ENCODE peak calls at places on chromosomes 7 and 10, in seven cellular contexts. M is spleen, L is transverse colon, C is right lobe of liver, J is body of pancreas, V is breast epithelium, Z is testis. H is an unnamed sample. For H3K4me1, the result is how much of the 10 kb centered on the place peaks cover.

GRCh38 chr7:135508853-135509588 is 881 bp downstream of the CNOT4 start:
- DNase-seq in M (no peak), L (peak), C (no peak), J (peak), V (no peak), Z (peak), H (no peak)

GRCh38 chr7:150976529-150977381 is 1.4 kb downstream of the KCNH2 start:
- DNase-seq in M (no peak), L (no peak), C (no peak), J (no peak), V (no peak), Z (peak), H (peak)

GRCh38 chr10:51397695-51398094 is 301.7 kb downstream of the CSTF2T start:
- DNase-seq in M (no peak), L (peak), C (peak), J (peak), V (peak), Z (no peak), H (peak)

GRCh38 chr7:29194594-29195417 is at the start of gene CHN2:
- DNase-seq in M (peak), L (peak), C (peak), J (peak), V (peak), Z (peak), H (peak)

GRCh38 chr7:40493609-40494041 is 358.8 kb downstream of the SUGCT start:
- DNase-seq in M (no peak), L (no peak), C (no peak), J (no peak), V (no peak), Z (no peak), H (no peak)

GRCh38 chr10:34955391-34955790 is 134.8 kb downstream of the CUL2 start:
- DNase-seq in M (no peak), L (no peak), C (no peak), J (no peak), V (no peak), Z (no peak), H (no peak)

GRCh38 chr7:101912711-101913110 is 95.3 kb downstream of the CUX1 start:
- DNase-seq in M (peak), L (no peak), C (no peak), J (no peak), V (no peak), Z (no peak), H (peak)

GRCh38 chr10:59905066-59905734 is 1.2 kb downstream of the CCDC6 start:
- DNase-seq in M (peak), L (peak), C (peak), J (peak), V (peak), Z (peak), H (peak)

GRCh38 chr10:30803901-30804322 is 174.4 kb upstream of the LYZL2 start:
- DNase-seq in M (peak), L (no peak), C (no peak), J (peak), V (no peak), Z (peak), H (peak)

GRCh38 chr7:21104124-21104500 is 317.4 kb upstream of the SP8 start:
- DNase-seq in M (no peak), L (peak), C (no peak), J (no peak), V (no peak), Z (no peak), H (no peak)

GRCh38 chr10:89555688-89556445 is 20.5 kb upstream of the SLC16A12 start:
- DNase-seq in M (no peak), L (no peak), C (no peak), J (no peak), V (no peak), Z (no peak), H (no peak)

GRCh38 chr7:19117081-19117869 is at the start of gene TWIST1:
- DNase-seq in M (peak), L (no peak), C (peak), J (no peak), V (no peak), Z (peak), H (peak)

GRCh38 chr7:38660427-38661099 is 29.4 kb upstream of the AMPH start:
- DNase-seq in M (peak), L (peak), C (no peak), J (no peak), V (no peak), Z (peak), H (no peak)

GRCh38 chr7:47045592-47045991 is 536.3 kb downstream of the TNS3 start:
- DNase-seq in M (no peak), L (no peak), C (no peak), J (no peak), V (no peak), Z (no peak), H (no peak)

GRCh38 chr10:123796736-123797135 is 94.9 kb downstream of the CPXM2 start:
- DNase-seq in M (no peak), L (no peak), C (no peak), J (no peak), V (no peak), Z (no peak), H (no peak)

GRCh38 chr7:1873070-1873405 is 203.0 kb downstream of the ELFN1 start:
- DNase-seq in M (no peak), L (no peak), C (no peak), J (no peak), V (no peak), Z (no peak), H (no peak)

GRCh38 chr10:12097791-12098190 is 29.0 kb downstream of the DHTKD1 start:
- DNase-seq in M (no peak), L (peak), C (no peak), J (no peak), V (no peak), Z (no peak), H (no peak)

GRCh38 chr10:21724695-21725371 is 190.8 kb downstream of the MLLT10 start:
- DNase-seq in M (no peak), L (peak), C (peak), J (peak), V (peak), Z (peak), H (peak)

GRCh38 chr7:69173341-69173740 is 424.9 kb upstream of the AUTS2 start:
- DNase-seq in M (no peak), L (no peak), C (no peak), J (no peak), V (no peak), Z (no peak), H (no peak)

GRCh38 chr7:67890316-67890715 is 893.7 kb downstream of the TYW1 start:
- DNase-seq in M (no peak), L (no peak), C (no peak), J (no peak), V (no peak), Z (no peak), H (no peak)

GRCh38 chr7:28180364-28181147 is at the start of gene JAZF1:
- DNase-seq in M (peak), L (peak), C (peak), J (peak), V (peak), Z (peak), H (peak)

GRCh38 chr7:99392659-99393362 is 15.6 kb downstream of the PDAP1 start:
- DNase-seq in M (peak), L (peak), C (peak), J (peak), V (peak), Z (peak), H (peak)

GRCh38 chr7:51224811-51225581 is 91.6 kb downstream of the COBL start:
- DNase-seq in M (no peak), L (peak), C (peak), J (peak), V (no peak), Z (no peak), H (no peak)

GRCh38 chr10:34434119-34434594 is 380.9 kb downstream of the PARD3 start:
- DNase-seq in M (no peak), L (no peak), C (no peak), J (no peak), V (no peak), Z (no peak), H (peak)

GRCh38 chr7:3455826-3456444 is 154.9 kb downstream of the SDK1 start:
- DNase-seq in M (no peak), L (no peak), C (no peak), J (no peak), V (no peak), Z (no peak), H (no peak)

GRCh38 chr10:72525277-72525676 is 100.6 kb downstream of the MICU1 start:
- DNase-seq in M (no peak), L (no peak), C (no peak), J (no peak), V (no peak), Z (no peak), H (no peak)

GRCh38 chr7:24833548-24833947 is 76.3 kb upstream of the GSDME start:
- DNase-seq in M (no peak), L (no peak), C (no peak), J (no peak), V (no peak), Z (no peak), H (no peak)

GRCh38 chr10:29377333-29377961 is 88.6 kb downstream of the LYZL1 start:
- DNase-seq in M (no peak), L (no peak), C (no peak), J (no peak), V (no peak), Z (no peak), H (no peak)

GRCh38 chr7:106128846-106129245 is 16.7 kb upstream of the SYPL1 start:
- DNase-seq in M (no peak), L (no peak), C (no peak), J (no peak), V (no peak), Z (no peak), H (no peak)

GRCh38 chr7:36153571-36154097 is 580 bp downstream of the EEPD1 start:
- DNase-seq in M (peak), L (no peak), C (peak), J (peak), V (no peak), Z (peak), H (no peak)

GRCh38 chr7:101690061-101690460 is 61.0 kb upstream of the MYL10 start:
- DNase-seq in M (no peak), L (peak), C (no peak), J (no peak), V (no peak), Z (no peak), H (no peak)

GRCh38 chr7:157406971-157407370 is 70.2 kb downstream of the DNAJB6 start:
- DNase-seq in M (no peak), L (no peak), C (no peak), J (no peak), V (no peak), Z (no peak), H (no peak)

GRCh38 chr7:148914208-148914777 is 30.2 kb upstream of the EZH2 start:
- DNase-seq in M (no peak), L (no peak), C (no peak), J (no peak), V (no peak), Z (no peak), H (no peak)

GRCh38 chr10:8183241-8183704 is 128.8 kb downstream of the GATA3 start:
- DNase-seq in M (no peak), L (no peak), C (no peak), J (no peak), V (no peak), Z (no peak), H (no peak)

GRCh38 chr7:128164955-128165670 is 76.0 kb upstream of the LEP start:
- DNase-seq in M (no peak), L (no peak), C (no peak), J (no peak), V (no peak), Z (no peak), H (no peak)

GRCh38 chr7:144403102-144403501 is 391 bp downstream of the NOBOX start:
- DNase-seq in M (no peak), L (no peak), C (no peak), J (no peak), V (no peak), Z (no peak), H (no peak)

GRCh38 chr7:30990316-30991029 is 26.7 kb downstream of the GHRHR start:
- DNase-seq in M (no peak), L (no peak), C (no peak), J (no peak), V (no peak), Z (no peak), H (no peak)

GRCh38 chr10:120423350-120424197 is 33.5 kb upstream of the PLPP4 start:
- DNase-seq in M (no peak), L (peak), C (peak), J (peak), V (no peak), Z (peak), H (no peak)

GRCh38 chr10:15719899-15720634 is at the start of gene ITGA8:
- DNase-seq in M (peak), L (peak), C (peak), J (no peak), V (no peak), Z (peak), H (peak)

DNA sequence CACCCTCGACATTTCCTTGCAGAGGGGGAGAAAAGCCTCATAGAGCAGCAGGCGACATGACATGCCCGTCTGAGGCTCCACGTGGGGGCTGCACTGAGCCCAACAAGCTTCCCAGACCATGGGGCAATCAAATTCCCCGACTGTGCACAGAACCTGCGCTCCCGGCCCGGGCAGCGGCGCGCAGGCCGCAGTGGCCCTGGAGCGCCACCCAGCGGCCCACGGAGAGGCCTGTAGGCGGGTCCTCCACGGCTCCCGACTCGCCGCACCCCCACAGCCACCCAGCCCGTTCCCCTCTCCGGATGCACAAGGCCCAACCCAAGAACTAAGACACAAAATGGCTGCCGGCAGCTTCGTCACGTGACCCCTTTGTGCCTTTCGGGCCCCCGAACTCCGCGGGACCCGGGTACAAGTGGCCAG is 816 bp downstream of the EPC1 start:
- DNase-seq in M (peak), L (peak), C (peak), J (peak), V (peak), Z (peak), H (peak)
- TF ChIP-seq POLR2A in M (no peak), L (no peak), C (no peak), J (no peak), V (no peak), Z (no peak), H (peak)

GRCh38 chr7:44711528-44711927 is 37.1 kb upstream of the ZMIZ2 start:
- DNase-seq in M (peak), L (no peak), C (no peak), J (no peak), V (no peak), Z (no peak), H (no peak)
- H3K27ac ChIP-seq in M (no peak), L (no peak), C (no peak), J (peak), V (no peak), Z (no peak), H (no peak)

DNA sequence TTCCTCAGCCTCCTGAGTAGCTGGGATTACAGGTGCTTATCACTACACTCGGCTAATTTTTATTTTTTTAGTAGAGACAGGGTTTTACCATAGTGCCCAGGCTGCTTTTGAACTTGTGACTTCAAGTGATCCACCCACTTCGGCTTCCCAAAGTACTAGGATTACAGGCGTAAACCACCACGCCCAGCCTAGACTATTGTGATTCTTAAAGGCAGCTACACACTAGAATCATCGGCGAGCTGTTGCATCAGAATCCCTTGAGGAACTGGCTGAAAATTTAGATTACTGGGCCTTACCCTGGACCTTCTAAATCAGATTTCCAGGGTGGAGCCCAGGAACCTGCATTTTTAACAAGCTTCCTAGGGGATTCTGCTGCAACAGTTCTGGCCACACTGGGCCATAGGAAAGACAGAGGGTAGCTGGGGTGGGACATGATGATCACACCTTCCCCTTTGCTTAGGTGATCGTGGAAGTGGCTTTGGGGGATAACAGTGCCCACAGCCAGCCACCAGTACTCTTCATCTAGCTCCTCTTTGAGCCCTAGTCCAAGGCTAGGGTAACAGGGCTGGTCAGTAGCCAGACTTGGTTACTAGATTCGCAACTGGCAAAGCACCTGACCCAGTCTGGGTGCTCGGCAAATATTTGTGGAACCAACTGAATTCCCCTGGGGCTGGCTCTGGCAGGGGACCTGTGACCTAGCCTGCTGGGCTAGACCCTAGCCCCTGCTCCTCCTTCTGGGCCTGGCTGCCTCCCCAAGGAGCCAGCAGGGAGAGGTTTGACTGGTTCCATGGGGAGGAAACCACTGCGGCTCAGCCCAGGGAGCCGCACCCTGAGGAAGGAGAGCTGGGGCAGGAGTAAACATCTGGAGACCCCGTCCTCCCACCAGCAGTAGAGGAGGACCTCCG is 67.1 kb upstream of the DUSP5 start:
- DNase-seq in M (peak), L (peak), C (no peak), J (no peak), V (peak), Z (no peak), H (no peak)
- H3K4me1 ChIP-seq in M (under half), L (under half), C (under half), J (under half), V (under half), Z (under half), H (under half)

GRCh38 chr10:132536964-132537712 is 449 bp upstream of the INPP5A start:
- DNase-seq in M (peak), L (peak), C (peak), J (peak), V (peak), Z (peak), H (peak)
- TF ChIP-seq POLR2A in M (no peak), L (peak), C (peak), J (peak), V (no peak), Z (no peak), H (peak)

GRCh38 chr10:594584-595270 is 94.7 kb downstream of the DIP2C start:
- DNase-seq in M (no peak), L (no peak), C (no peak), J (no peak), V (no peak), Z (no peak), H (peak)
- H3K27ac ChIP-seq in M (no peak), L (no peak), C (peak), J (no peak), V (no peak), Z (no peak), H (peak)

DNA sequence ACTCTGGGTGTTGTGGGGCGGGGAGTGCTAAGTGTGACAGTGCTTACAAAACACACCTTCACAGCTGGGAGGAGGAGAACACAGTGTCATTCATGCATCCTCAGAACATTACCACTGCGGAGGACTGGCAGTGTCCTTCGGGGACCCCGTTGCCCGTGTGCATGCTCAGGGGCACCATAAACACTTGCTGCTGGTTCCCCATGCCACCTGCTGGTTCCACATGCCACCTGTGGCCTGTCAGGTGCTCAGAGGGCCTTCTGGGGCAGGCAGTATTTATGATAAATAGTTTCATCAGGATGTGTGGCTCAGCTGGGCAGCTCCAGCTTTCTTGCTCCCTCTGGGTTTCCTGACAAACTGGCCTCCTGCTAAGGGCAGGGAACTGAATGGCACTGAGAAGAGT is 32.1 kb downstream of the CELF2 start:
- DNase-seq in M (no peak), L (no peak), C (no peak), J (no peak), V (no peak), Z (no peak), H (no peak)
- H3K4me1 ChIP-seq in M (under half), L (under half), C (under half), J (under half), V (under half), Z (under half), H (under half)